ENCODE peak calls at places on chromosomes 5 and 9, in ten cellular contexts. C is left cardiac atrium; T is epithelial cell of esophagus; A is iris pigment epithelial cell; P is fibroblast of the conjunctiva; Y is thoracic aorta; O is Calu3; D is A549; X is MV-4-11; H is activated CD4-positive, CD25-positive, alpha-beta regulatory T cell treated with anti-CD3 and anti-CD28 coated beads, Interleukin-2, amount 50 U/mL, for 72 hours. Q is an unnamed sample.

GRCh38 chr9:116760636-116761035 is 73.5 kb downstream of the TRIM32 start:
- DNase-seq in C (no peak), T (no peak), A (no peak), P (no peak), Y (no peak), O (no peak), D (no peak), X (no peak), H (no peak), Q (no peak)

GRCh38 chr9:93210974-93211653 is 27.2 kb downstream of the WNK2 start:
- DNase-seq in C (no peak), T (no peak), A (no peak), P (no peak), Y (no peak), O (no peak), D (no peak), X (no peak), H (no peak), Q (no peak)

GRCh38 chr5:43304520-43304919 is 8.7 kb downstream of the HMGCS1 start:
- DNase-seq in C (no peak), T (no peak), A (peak), P (peak), Y (no peak), O (no peak), D (no peak), X (no peak), H (no peak), Q (no peak)

GRCh38 chr5:142863856-142864255 is 93.7 kb downstream of the ARHGAP26 start:
- DNase-seq in C (no peak), T (no peak), A (no peak), P (no peak), Y (no peak), O (peak), D (no peak), X (no peak), H (no peak), Q (no peak)

GRCh38 chr5:112935675-112936074 is 13.6 kb upstream of the REEP5 start:
- DNase-seq in C (no peak), T (no peak), A (peak), P (no peak), Y (no peak), O (no peak), D (no peak), X (no peak), H (no peak), Q (no peak)

GRCh38 chr5:116370886-116371285 is 203.7 kb downstream of the SEMA6A start:
- DNase-seq in C (no peak), T (peak), A (peak), P (no peak), Y (no peak), O (no peak), D (no peak), X (no peak), H (no peak), Q (peak)

GRCh38 chr5:102483736-102484135 is 15.1 kb downstream of the SLCO6A1 start:
- DNase-seq in C (no peak), T (peak), A (peak), P (no peak), Y (no peak), O (no peak), D (no peak), X (peak), H (no peak), Q (peak)

GRCh38 chr5:19950897-19951296 is 37.1 kb downstream of the CDH18 start:
- DNase-seq in C (no peak), T (no peak), A (peak), P (no peak), Y (no peak), O (no peak), D (no peak), X (no peak), H (no peak), Q (no peak)

GRCh38 chr9:101462558-101462957 is 27.0 kb upstream of the ALDOB start:
- DNase-seq in C (no peak), T (peak), A (peak), P (no peak), Y (no peak), O (no peak), D (no peak), X (no peak), H (no peak), Q (peak)

Q was measured in cardiac fibroblast.